ENCODE peak calls at places on chromosome 13, in seven cellular contexts. One of them, this sample, is unnamed.

GRCh38 chr13:31987535-31988170 is 43.9 kb upstream of the FRY start:
- DNase-seq in foreskin fibroblast: no peak
- DNase-seq in stimulated activated naive B cell treated with anti-CD40 and anti-IgM and Interleukin-4, amounts not matched to agents 10 μg/mL and 1 μg/mL and 100 μg/mL, for 72 hours: no peak
- DNase-seq in choroid plexus epithelial cell: peak
- DNase-seq in Calu3: no peak
- DNase-seq in cardiac muscle cell: no peak
- DNase-seq in activated T-helper 1 cell treated with Interleukin-2 at 50 U/mL for 16 hours: no peak
- DNase-seq in this sample: no peak

GRCh38 chr13:95437561-95437960 is 115.0 kb upstream of the CLDN10 start:
- DNase-seq in choroid plexus epithelial cell: no peak
- DNase-seq in stimulated activated naive B cell treated with anti-CD40 and anti-IgM and Interleukin-4, amounts not matched to agents 10 μg/mL and 1 μg/mL and 100 μg/mL, for 72 hours: no peak
- DNase-seq in cardiac muscle cell: no peak
- DNase-seq in foreskin fibroblast: no peak
- DNase-seq in activated T-helper 1 cell treated with Interleukin-2 at 50 U/mL for 16 hours: no peak
- DNase-seq in Calu3: no peak
- DNase-seq in this sample: no peak

GRCh38 chr13:29165216-29165615 is 345.1 kb downstream of the MTUS2 start:
- DNase-seq in choroid plexus epithelial cell: no peak
- DNase-seq in cardiac muscle cell: no peak
- DNase-seq in stimulated activated naive B cell treated with anti-CD40 and anti-IgM and Interleukin-4, amounts not matched to agents 10 μg/mL and 1 μg/mL and 100 μg/mL, for 72 hours: no peak
- DNase-seq in Calu3: no peak
- DNase-seq in activated T-helper 1 cell treated with Interleukin-2 at 50 U/mL for 16 hours: no peak
- DNase-seq in foreskin fibroblast: no peak
- DNase-seq in this sample: no peak

GRCh38 chr13:31742102-31742695 is 2.9 kb downstream of the RXFP2 start:
- DNase-seq in Calu3: peak
- DNase-seq in stimulated activated naive B cell treated with anti-CD40 and anti-IgM and Interleukin-4, amounts not matched to agents 10 μg/mL and 1 μg/mL and 100 μg/mL, for 72 hours: peak
- DNase-seq in activated T-helper 1 cell treated with Interleukin-2 at 50 U/mL for 16 hours: peak
- DNase-seq in cardiac muscle cell: peak
- DNase-seq in foreskin fibroblast: peak
- DNase-seq in choroid plexus epithelial cell: peak
- DNase-seq in this sample: peak

GRCh38 chr13:99314640-99315176 is 7.5 kb upstream of the GPR183 start:
- DNase-seq in choroid plexus epithelial cell: peak
- DNase-seq in foreskin fibroblast: peak
- DNase-seq in Calu3: no peak
- DNase-seq in activated T-helper 1 cell treated with Interleukin-2 at 50 U/mL for 16 hours: no peak
- DNase-seq in cardiac muscle cell: no peak
- DNase-seq in stimulated activated naive B cell treated with anti-CD40 and anti-IgM and Interleukin-4, amounts not matched to agents 10 μg/mL and 1 μg/mL and 100 μg/mL, for 72 hours: no peak
- DNase-seq in this sample: no peak

GRCh38 chr13:65292488-65292901 is 1937.6 kb downstream of the PCDH9 start:
- DNase-seq in activated T-helper 1 cell treated with Interleukin-2 at 50 U/mL for 16 hours: no peak
- DNase-seq in choroid plexus epithelial cell: peak
- DNase-seq in foreskin fibroblast: peak
- DNase-seq in stimulated activated naive B cell treated with anti-CD40 and anti-IgM and Interleukin-4, amounts not matched to agents 10 μg/mL and 1 μg/mL and 100 μg/mL, for 72 hours: no peak
- DNase-seq in Calu3: no peak
- DNase-seq in cardiac muscle cell: peak
- DNase-seq in this sample: peak

GRCh38 chr13:40206241-40207109 is 460.0 kb downstream of the FOXO1 start:
- DNase-seq in cardiac muscle cell: no peak
- DNase-seq in stimulated activated naive B cell treated with anti-CD40 and anti-IgM and Interleukin-4, amounts not matched to agents 10 μg/mL and 1 μg/mL and 100 μg/mL, for 72 hours: peak
- DNase-seq in foreskin fibroblast: no peak
- DNase-seq in Calu3: peak
- DNase-seq in activated T-helper 1 cell treated with Interleukin-2 at 50 U/mL for 16 hours: no peak
- DNase-seq in choroid plexus epithelial cell: peak
- DNase-seq in this sample: no peak

GRCh38 chr13:58434943-58435342 is 803.4 kb downstream of the PCDH17 start:
- DNase-seq in Calu3: no peak
- DNase-seq in stimulated activated naive B cell treated with anti-CD40 and anti-IgM and Interleukin-4, amounts not matched to agents 10 μg/mL and 1 μg/mL and 100 μg/mL, for 72 hours: no peak
- DNase-seq in foreskin fibroblast: no peak
- DNase-seq in choroid plexus epithelial cell: no peak
- DNase-seq in cardiac muscle cell: no peak
- DNase-seq in activated T-helper 1 cell treated with Interleukin-2 at 50 U/mL for 16 hours: no peak
- DNase-seq in this sample: no peak

GRCh38 chr13:96199315-96199714 is 109.4 kb downstream of the HS6ST3 start:
- DNase-seq in cardiac muscle cell: no peak
- DNase-seq in stimulated activated naive B cell treated with anti-CD40 and anti-IgM and Interleukin-4, amounts not matched to agents 10 μg/mL and 1 μg/mL and 100 μg/mL, for 72 hours: no peak
- DNase-seq in choroid plexus epithelial cell: no peak
- DNase-seq in Calu3: no peak
- DNase-seq in foreskin fibroblast: no peak
- DNase-seq in activated T-helper 1 cell treated with Interleukin-2 at 50 U/mL for 16 hours: no peak
- DNase-seq in this sample: no peak

GRCh38 chr13:41611385-41611784 is 154.0 kb downstream of the RGCC start:
- DNase-seq in activated T-helper 1 cell treated with Interleukin-2 at 50 U/mL for 16 hours: no peak
- DNase-seq in choroid plexus epithelial cell: peak
- DNase-seq in cardiac muscle cell: no peak
- DNase-seq in Calu3: no peak
- DNase-seq in foreskin fibroblast: no peak
- DNase-seq in stimulated activated naive B cell treated with anti-CD40 and anti-IgM and Interleukin-4, amounts not matched to agents 10 μg/mL and 1 μg/mL and 100 μg/mL, for 72 hours: no peak
- DNase-seq in this sample: no peak

GRCh38 chr13:41427700-41428099 is 29.6 kb upstream of the RGCC start:
- DNase-seq in Calu3: no peak
- DNase-seq in foreskin fibroblast: no peak
- DNase-seq in activated T-helper 1 cell treated with Interleukin-2 at 50 U/mL for 16 hours: no peak
- DNase-seq in stimulated activated naive B cell treated with anti-CD40 and anti-IgM and Interleukin-4, amounts not matched to agents 10 μg/mL and 1 μg/mL and 100 μg/mL, for 72 hours: no peak
- DNase-seq in cardiac muscle cell: no peak
- DNase-seq in choroid plexus epithelial cell: no peak
- DNase-seq in this sample: no peak

GRCh38 chr13:90445179-90445578 is 902.3 kb upstream of the MIR17HG start:
- DNase-seq in choroid plexus epithelial cell: peak
- DNase-seq in activated T-helper 1 cell treated with Interleukin-2 at 50 U/mL for 16 hours: no peak
- DNase-seq in cardiac muscle cell: peak
- DNase-seq in stimulated activated naive B cell treated with anti-CD40 and anti-IgM and Interleukin-4, amounts not matched to agents 10 μg/mL and 1 μg/mL and 100 μg/mL, for 72 hours: no peak
- DNase-seq in Calu3: peak
- DNase-seq in foreskin fibroblast: peak
- DNase-seq in this sample: peak

GRCh38 chr13:45564108-45564507 is 51.4 kb downstream of the ERICH6B start:
- DNase-seq in cardiac muscle cell: peak
- DNase-seq in foreskin fibroblast: peak
- DNase-seq in stimulated activated naive B cell treated with anti-CD40 and anti-IgM and Interleukin-4, amounts not matched to agents 10 μg/mL and 1 μg/mL and 100 μg/mL, for 72 hours: no peak
- DNase-seq in Calu3: no peak
- DNase-seq in choroid plexus epithelial cell: peak
- DNase-seq in activated T-helper 1 cell treated with Interleukin-2 at 50 U/mL for 16 hours: no peak
- DNase-seq in this sample: peak

GRCh38 chr13:112213467-112214245 is 146.7 kb downstream of the SOX1 start:
- DNase-seq in cardiac muscle cell: no peak
- DNase-seq in stimulated activated naive B cell treated with anti-CD40 and anti-IgM and Interleukin-4, amounts not matched to agents 10 μg/mL and 1 μg/mL and 100 μg/mL, for 72 hours: no peak
- DNase-seq in choroid plexus epithelial cell: no peak
- DNase-seq in Calu3: peak
- DNase-seq in foreskin fibroblast: no peak
- DNase-seq in activated T-helper 1 cell treated with Interleukin-2 at 50 U/mL for 16 hours: no peak
- DNase-seq in this sample: no peak

GRCh38 chr13:92225861-92226260 is 827.4 kb downstream of the GPC5 start:
- DNase-seq in foreskin fibroblast: no peak
- DNase-seq in cardiac muscle cell: no peak
- DNase-seq in activated T-helper 1 cell treated with Interleukin-2 at 50 U/mL for 16 hours: no peak
- DNase-seq in choroid plexus epithelial cell: no peak
- DNase-seq in stimulated activated naive B cell treated with anti-CD40 and anti-IgM and Interleukin-4, amounts not matched to agents 10 μg/mL and 1 μg/mL and 100 μg/mL, for 72 hours: no peak
- DNase-seq in Calu3: no peak
- DNase-seq in this sample: no peak

GRCh38 chr13:25375727-25376358 is 4.1 kb downstream of the ATP8A2 start:
- DNase-seq in cardiac muscle cell: peak
- DNase-seq in foreskin fibroblast: peak
- DNase-seq in stimulated activated naive B cell treated with anti-CD40 and anti-IgM and Interleukin-4, amounts not matched to agents 10 μg/mL and 1 μg/mL and 100 μg/mL, for 72 hours: no peak
- DNase-seq in activated T-helper 1 cell treated with Interleukin-2 at 50 U/mL for 16 hours: no peak
- DNase-seq in Calu3: peak
- DNase-seq in choroid plexus epithelial cell: peak
- DNase-seq in this sample: peak

GRCh38 chr13:82747948-82748347 is 1134.3 kb downstream of the SLITRK1 start:
- DNase-seq in Calu3: no peak
- DNase-seq in foreskin fibroblast: peak
- DNase-seq in stimulated activated naive B cell treated with anti-CD40 and anti-IgM and Interleukin-4, amounts not matched to agents 10 μg/mL and 1 μg/mL and 100 μg/mL, for 72 hours: no peak
- DNase-seq in activated T-helper 1 cell treated with Interleukin-2 at 50 U/mL for 16 hours: no peak
- DNase-seq in cardiac muscle cell: no peak
- DNase-seq in choroid plexus epithelial cell: peak
- DNase-seq in this sample: peak

GRCh38 chr13:80338781-80339577 is 1.9 kb downstream of the SPRY2 start:
- DNase-seq in choroid plexus epithelial cell: peak
- DNase-seq in Calu3: peak
- DNase-seq in cardiac muscle cell: peak
- DNase-seq in activated T-helper 1 cell treated with Interleukin-2 at 50 U/mL for 16 hours: no peak
- DNase-seq in stimulated activated naive B cell treated with anti-CD40 and anti-IgM and Interleukin-4, amounts not matched to agents 10 μg/mL and 1 μg/mL and 100 μg/mL, for 72 hours: peak
- DNase-seq in foreskin fibroblast: peak
- DNase-seq in this sample: peak